ENCODE peak calls at places on chromosomes 7 and 10, in nine cellular contexts. One of them, this sample, is unnamed.
A peak's percentile ranks its signal among the peaks of the same experiment; 100 is the strongest.

GRCh38 chr10:121975295-121976086 is 474 bp upstream of the NSMCE4A start:
- DNase-seq in neural progenitor cell: peak; percentile 6
- DNase-seq in GM23248: no peak
- DNase-seq in MM.1S: no peak
- DNase-seq in SK-N-SH: peak; percentile 19
- DNase-seq in HCT116: no peak
- DNase-seq in PC-3: no peak
- DNase-seq in GM23338: no peak
- DNase-seq in hepatocyte: no peak
- DNase-seq in this sample: peak; percentile 9

GRCh38 chr10:15084502-15084922 is 4.1 kb downstream of the ACBD7 start:
- DNase-seq in SK-N-SH: no peak
- DNase-seq in neural progenitor cell: peak; percentile 82
- DNase-seq in MM.1S: peak; percentile 81
- DNase-seq in GM23338: peak; percentile 92
- DNase-seq in HCT116: peak; percentile 64
- DNase-seq in PC-3: peak; percentile 90
- DNase-seq in GM23248: peak; percentile 93
- DNase-seq in hepatocyte: peak; percentile 51
- DNase-seq in this sample: no peak

GRCh38 chr7:55074008-55074499 is 55.2 kb downstream of the EGFR start:
- DNase-seq in neural progenitor cell: no peak
- DNase-seq in hepatocyte: peak; percentile 81
- DNase-seq in GM23248: peak; percentile 92
- DNase-seq in HCT116: peak; percentile 95
- DNase-seq in MM.1S: peak; percentile 89
- DNase-seq in GM23338: peak; percentile 28
- DNase-seq in SK-N-SH: no peak
- DNase-seq in PC-3: peak; percentile 98
- DNase-seq in this sample: peak; percentile 20

GRCh38 chr10:51462076-51462779 is 237.2 kb downstream of the CSTF2T start:
- DNase-seq in MM.1S: no peak
- DNase-seq in GM23338: no peak
- DNase-seq in SK-N-SH: no peak
- DNase-seq in neural progenitor cell: no peak
- DNase-seq in PC-3: peak; percentile 99
- DNase-seq in HCT116: no peak
- DNase-seq in hepatocyte: no peak
- DNase-seq in GM23248: no peak
- DNase-seq in this sample: no peak

GRCh38 chr10:17387861-17388503 is 66.4 kb downstream of the ST8SIA6 start:
- DNase-seq in PC-3: peak; percentile 81
- DNase-seq in hepatocyte: peak; percentile 52
- DNase-seq in neural progenitor cell: peak; percentile 45
- DNase-seq in SK-N-SH: peak; percentile 27
- DNase-seq in MM.1S: no peak
- DNase-seq in GM23338: peak; percentile 18
- DNase-seq in GM23248: no peak
- DNase-seq in HCT116: no peak
- DNase-seq in this sample: no peak

GRCh38 chr10:48976208-48976607 is 36.6 kb upstream of the LRRC18 start:
- DNase-seq in SK-N-SH: peak; percentile 50
- DNase-seq in hepatocyte: peak; percentile 28
- DNase-seq in HCT116: peak; percentile 18
- DNase-seq in PC-3: peak; percentile 73
- DNase-seq in neural progenitor cell: peak; percentile 27
- DNase-seq in GM23338: peak; percentile 34
- DNase-seq in MM.1S: peak; percentile 39
- DNase-seq in GM23248: peak; percentile 37
- DNase-seq in this sample: peak; percentile 49

GRCh38 chr10:133611079-133611478 is 15.5 kb downstream of the FRG2B start:
- DNase-seq in GM23338: no peak
- DNase-seq in SK-N-SH: no peak
- DNase-seq in GM23248: no peak
- DNase-seq in HCT116: no peak
- DNase-seq in MM.1S: no peak
- DNase-seq in PC-3: no peak
- DNase-seq in hepatocyte: no peak
- DNase-seq in neural progenitor cell: no peak
- DNase-seq in this sample: no peak

GRCh38 chr7:12475362-12476063 is 71.8 kb upstream of the VWDE start:
- DNase-seq in PC-3: peak; percentile 80
- DNase-seq in HCT116: peak; percentile 23
- DNase-seq in GM23338: peak; percentile 42
- DNase-seq in GM23248: peak; percentile 69
- DNase-seq in neural progenitor cell: peak; percentile 74
- DNase-seq in SK-N-SH: no peak
- DNase-seq in hepatocyte: peak; percentile 30
- DNase-seq in MM.1S: no peak
- DNase-seq in this sample: no peak

GRCh38 chr7:69775231-69775771 is 177.0 kb downstream of the AUTS2 start:
- DNase-seq in neural progenitor cell: no peak
- DNase-seq in SK-N-SH: no peak
- DNase-seq in PC-3: no peak
- DNase-seq in hepatocyte: peak; percentile 11
- DNase-seq in GM23338: no peak
- DNase-seq in MM.1S: no peak
- DNase-seq in HCT116: no peak
- DNase-seq in GM23248: peak; percentile 76
- DNase-seq in this sample: no peak

GRCh38 chr7:112453505-112454171 is 3.4 kb downstream of the IFRD1 start:
- DNase-seq in PC-3: no peak
- DNase-seq in HCT116: no peak
- DNase-seq in MM.1S: no peak
- DNase-seq in GM23338: no peak
- DNase-seq in neural progenitor cell: no peak
- DNase-seq in SK-N-SH: no peak
- DNase-seq in hepatocyte: no peak
- DNase-seq in GM23248: peak; percentile 85
- DNase-seq in this sample: no peak

GRCh38 chr7:16978358-16979244 is 96.8 kb upstream of the AGR3 start:
- DNase-seq in GM23338: peak; percentile 52
- DNase-seq in PC-3: peak; percentile 84
- DNase-seq in HCT116: no peak
- DNase-seq in MM.1S: no peak
- DNase-seq in SK-N-SH: no peak
- DNase-seq in hepatocyte: no peak
- DNase-seq in neural progenitor cell: no peak
- DNase-seq in GM23248: peak; percentile 86
- DNase-seq in this sample: no peak

GRCh38 chr7:126589068-126589684 is 663.6 kb downstream of the GRM8 start:
- DNase-seq in GM23338: no peak
- DNase-seq in hepatocyte: no peak
- DNase-seq in PC-3: no peak
- DNase-seq in GM23248: no peak
- DNase-seq in HCT116: no peak
- DNase-seq in SK-N-SH: no peak
- DNase-seq in MM.1S: peak; percentile 30
- DNase-seq in neural progenitor cell: no peak
- DNase-seq in this sample: no peak

GRCh38 chr10:43340619-43341018 is 30.8 kb upstream of the FXYD4 start:
- DNase-seq in MM.1S: no peak
- DNase-seq in neural progenitor cell: no peak
- DNase-seq in SK-N-SH: no peak
- DNase-seq in GM23248: no peak
- DNase-seq in PC-3: peak; percentile 95
- DNase-seq in hepatocyte: peak; percentile 56
- DNase-seq in HCT116: peak; percentile 65
- DNase-seq in GM23338: no peak
- DNase-seq in this sample: no peak

GRCh38 chr10:26214004-26214403 is 2.6 kb upstream of the GAD2 start:
- DNase-seq in HCT116: no peak
- DNase-seq in GM23338: peak; percentile 91
- DNase-seq in MM.1S: no peak
- DNase-seq in neural progenitor cell: peak; percentile 86
- DNase-seq in SK-N-SH: no peak
- DNase-seq in hepatocyte: no peak
- DNase-seq in GM23248: no peak
- DNase-seq in PC-3: no peak
- DNase-seq in this sample: no peak

GRCh38 chr7:28802450-28802849 is 155.7 kb downstream of the TRIL start:
- DNase-seq in hepatocyte: no peak
- DNase-seq in SK-N-SH: peak; percentile 80
- DNase-seq in neural progenitor cell: no peak
- DNase-seq in MM.1S: no peak
- DNase-seq in PC-3: no peak
- DNase-seq in GM23248: peak; percentile 83
- DNase-seq in GM23338: no peak
- DNase-seq in HCT116: no peak
- DNase-seq in this sample: no peak

GRCh38 chr10:82552273-82552672 is 677.3 kb downstream of the NRG3 start:
- DNase-seq in HCT116: no peak
- DNase-seq in hepatocyte: no peak
- DNase-seq in GM23338: no peak
- DNase-seq in GM23248: no peak
- DNase-seq in MM.1S: no peak
- DNase-seq in neural progenitor cell: no peak
- DNase-seq in SK-N-SH: no peak
- DNase-seq in PC-3: no peak
- DNase-seq in this sample: no peak

GRCh38 chr10:63268798-63269503 is 135.8 kb downstream of the NRBF2 start:
- DNase-seq in PC-3: peak; percentile 100
- DNase-seq in SK-N-SH: peak; percentile 49
- DNase-seq in hepatocyte: peak; percentile 90
- DNase-seq in GM23338: peak; percentile 92
- DNase-seq in neural progenitor cell: peak; percentile 89
- DNase-seq in MM.1S: peak; percentile 96
- DNase-seq in GM23248: peak; percentile 98
- DNase-seq in HCT116: peak; percentile 94
- DNase-seq in this sample: peak; percentile 95

GRCh38 chr10:63275094-63275493 is 142.0 kb downstream of the NRBF2 start:
- DNase-seq in hepatocyte: no peak
- DNase-seq in PC-3: no peak
- DNase-seq in GM23248: no peak
- DNase-seq in neural progenitor cell: no peak
- DNase-seq in MM.1S: no peak
- DNase-seq in GM23338: no peak
- DNase-seq in SK-N-SH: no peak
- DNase-seq in HCT116: no peak
- DNase-seq in this sample: no peak

GRCh38 chr10:63268139-63268797 is 135.1 kb downstream of the NRBF2 start:
- DNase-seq in MM.1S: peak; percentile 27
- DNase-seq in HCT116: no peak
- DNase-seq in neural progenitor cell: peak; percentile 57
- DNase-seq in SK-N-SH: no peak
- DNase-seq in GM23248: peak; percentile 58
- DNase-seq in PC-3: no peak
- DNase-seq in GM23338: peak; percentile 41
- DNase-seq in hepatocyte: peak; percentile 41
- DNase-seq in this sample: no peak

GRCh38 chr10:63267414-63268138 is 134.4 kb downstream of the NRBF2 start:
- DNase-seq in neural progenitor cell: peak; percentile 43
- DNase-seq in HCT116: peak; percentile 43
- DNase-seq in PC-3: peak; percentile 98
- DNase-seq in SK-N-SH: no peak
- DNase-seq in hepatocyte: peak; percentile 56
- DNase-seq in MM.1S: peak; percentile 26
- DNase-seq in GM23338: peak; percentile 69
- DNase-seq in GM23248: peak; percentile 85
- DNase-seq in this sample: peak; percentile 73

DNA sequence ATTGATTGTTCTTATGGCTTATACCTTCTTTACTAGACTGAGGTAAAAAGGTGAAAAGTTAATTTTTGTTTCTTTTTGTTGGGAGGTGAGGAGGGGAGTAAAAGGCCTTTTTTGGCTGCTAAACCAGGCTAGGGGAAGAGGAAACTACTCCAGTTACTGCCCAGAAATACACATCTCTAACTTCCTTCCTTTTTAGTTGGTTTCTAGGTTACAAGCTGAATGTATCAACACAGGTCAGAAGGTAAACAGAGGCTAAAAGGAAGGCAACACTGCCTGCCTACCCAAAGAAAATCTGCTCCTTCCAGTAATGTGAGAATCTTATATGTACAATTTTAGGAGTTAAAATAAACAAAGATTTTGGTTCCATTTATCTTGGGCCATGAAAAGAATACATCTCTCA is 140.4 kb downstream of the NRBF2 start:
- DNase-seq in GM23338: no peak
- DNase-seq in HCT116: no peak
- DNase-seq in SK-N-SH: no peak
- DNase-seq in hepatocyte: no peak
- DNase-seq in MM.1S: no peak
- DNase-seq in GM23248: no peak
- DNase-seq in PC-3: peak; percentile 64
- DNase-seq in neural progenitor cell: no peak
- DNase-seq in this sample: no peak
- TF ChIP-seq EZH2phosphoT487 in GM23338: no peak
- TF ChIP-seq EZH2phosphoT487 in HCT116: no peak
- TF ChIP-seq EZH2phosphoT487 in SK-N-SH: no peak
- TF ChIP-seq EZH2phosphoT487 in hepatocyte: no peak
- TF ChIP-seq EZH2phosphoT487 in MM.1S: no peak
- TF ChIP-seq EZH2phosphoT487 in GM23248: no peak
- TF ChIP-seq EZH2phosphoT487 in PC-3: no peak
- TF ChIP-seq EZH2phosphoT487 in neural progenitor cell: no peak
- TF ChIP-seq EZH2phosphoT487 in this sample: no peak

DNA sequence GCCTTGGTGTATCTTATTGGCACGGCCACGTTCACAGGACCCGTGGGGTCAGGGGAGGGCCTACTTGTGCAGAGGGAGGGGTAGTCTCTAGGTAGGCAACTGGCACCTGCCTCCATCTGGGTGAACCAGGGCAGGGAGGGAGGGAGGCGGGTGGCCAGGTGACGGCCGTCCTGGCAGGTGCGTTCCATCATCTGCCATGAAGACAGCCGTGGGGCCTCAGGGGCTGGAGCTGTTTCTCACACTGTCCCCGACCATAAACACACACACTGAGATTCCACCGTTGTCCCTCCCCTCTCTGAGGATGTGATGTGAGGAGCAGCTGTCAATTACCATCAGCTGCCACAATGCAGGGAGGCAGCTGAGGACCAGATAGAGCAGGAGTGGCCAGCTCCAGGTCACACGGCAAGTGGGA is 32.8 kb downstream of the ZMIZ1 start:
- DNase-seq in MM.1S: no peak
- DNase-seq in neural progenitor cell: no peak
- DNase-seq in hepatocyte: no peak
- DNase-seq in SK-N-SH: peak; percentile 52
- DNase-seq in GM23248: no peak
- DNase-seq in PC-3: no peak
- DNase-seq in GM23338: no peak
- DNase-seq in HCT116: no peak
- DNase-seq in this sample: peak; percentile 57
- H3K4me1 ChIP-seq in MM.1S: peaks cover 16% of the 10 kb centered on the region
- H3K4me1 ChIP-seq in neural progenitor cell: peaks cover 8% of the 10 kb centered on the region
- H3K4me1 ChIP-seq in hepatocyte: peaks cover 28% of the 10 kb centered on the region
- H3K4me1 ChIP-seq in SK-N-SH: peaks cover 96% of the 10 kb centered on the region
- H3K4me1 ChIP-seq in GM23248: peaks cover 70% of the 10 kb centered on the region
- H3K4me1 ChIP-seq in PC-3: no peaks in the 10 kb centered on the region
- H3K4me1 ChIP-seq in GM23338: peaks cover 11% of the 10 kb centered on the region
- H3K4me1 ChIP-seq in HCT116: peaks cover 27% of the 10 kb centered on the region
- H3K4me1 ChIP-seq in this sample: peaks cover 78% of the 10 kb centered on the region

GRCh38 chr7:42549866-42550485 is 313.0 kb upstream of the GLI3 start:
- DNase-seq in hepatocyte: no peak
- DNase-seq in SK-N-SH: no peak
- DNase-seq in GM23338: no peak
- DNase-seq in HCT116: no peak
- DNase-seq in PC-3: peak; percentile 57
- DNase-seq in neural progenitor cell: no peak
- DNase-seq in GM23248: peak; percentile 57
- DNase-seq in MM.1S: no peak
- DNase-seq in this sample: no peak
- H3K27ac ChIP-seq in hepatocyte: no peak overlapping the region
- H3K27ac ChIP-seq in SK-N-SH: no peak overlapping the region
- H3K27ac ChIP-seq in GM23338: no peak overlapping the region
- H3K27ac ChIP-seq in HCT116: no peak overlapping the region
- H3K27ac ChIP-seq in PC-3: no peak overlapping the region
- H3K27ac ChIP-seq in neural progenitor cell: no peak overlapping the region
- H3K27ac ChIP-seq in GM23248: no peak overlapping the region
- H3K27ac ChIP-seq in MM.1S: no peak overlapping the region
- H3K27ac ChIP-seq in this sample: no peak overlapping the region

GRCh38 chr10:78458983-78459638 is 425.4 kb downstream of the RPS24 start:
- DNase-seq in SK-N-SH: no peak
- DNase-seq in MM.1S: no peak
- DNase-seq in hepatocyte: peak; percentile 69
- DNase-seq in HCT116: no peak
- DNase-seq in GM23338: no peak
- DNase-seq in PC-3: peak; percentile 100
- DNase-seq in neural progenitor cell: no peak
- DNase-seq in GM23248: peak; percentile 61
- DNase-seq in this sample: no peak
- TF ChIP-seq EZH2phosphoT487 in SK-N-SH: no peak
- TF ChIP-seq EZH2phosphoT487 in MM.1S: no peak
- TF ChIP-seq EZH2phosphoT487 in hepatocyte: no peak
- TF ChIP-seq EZH2phosphoT487 in HCT116: no peak
- TF ChIP-seq EZH2phosphoT487 in GM23338: no peak
- TF ChIP-seq EZH2phosphoT487 in PC-3: peak; percentile 68
- TF ChIP-seq EZH2phosphoT487 in neural progenitor cell: no peak
- TF ChIP-seq EZH2phosphoT487 in GM23248: no peak
- TF ChIP-seq EZH2phosphoT487 in this sample: no peak

This sample was measured in OCI-LY7.